ENCODE peak calls at places on chromosomes 2 and 18, in nine cellular contexts. A is Daoy; B is activated T-helper 1 cell treated with Interleukin-2 at 50 U/mL for 16 hours; Q is H9; J is NCI-H1105; K is effector memory CD8-positive, alpha-beta T cell; V is sciatic nerve; Y is ovary; S is cardiac fibroblast. H is an unnamed sample.

GRCh38 chr2:108927936-108928659 is 60.9 kb downstream of the EDAR start:
- DNase-seq in B (no peak), A (peak), V (no peak), Q (peak), Y (no peak), S (peak), K (peak), J (peak), H (peak)

GRCh38 chr2:176575237-176575744 is 306.0 kb downstream of the MTX2 start:
- DNase-seq in K (no peak), J (no peak), B (no peak), Y (no peak), Q (no peak), S (no peak), V (no peak), A (no peak), H (no peak)

GRCh38 chr2:45826889-45827635 is 175.6 kb downstream of the PRKCE start:
- DNase-seq in Q (no peak), B (no peak), K (no peak), J (no peak), Y (no peak), V (no peak), A (peak), S (peak), H (no peak)

GRCh38 chr18:45275367-45276113 is 339.7 kb upstream of the SLC14A2 start:
- DNase-seq in Y (no peak), A (no peak), B (no peak), J (no peak), K (peak), V (no peak), S (peak), Q (no peak), H (peak)

GRCh38 chr2:39871291-39871761 is 92.3 kb upstream of the THUMPD2 start:
- DNase-seq in Q (no peak), J (no peak), B (no peak), S (peak), A (peak), K (no peak), Y (no peak), V (no peak), H (no peak)

GRCh38 chr2:108370080-108370479 is 7.7 kb upstream of the SULT1C4 start:
- DNase-seq in V (no peak), Q (no peak), Y (no peak), B (no peak), S (peak), K (no peak), A (peak), J (no peak), H (peak)

GRCh38 chr2:205566556-205567061 is 115.7 kb upstream of the NRP2 start:
- DNase-seq in Y (no peak), J (no peak), Q (no peak), V (no peak), S (no peak), A (no peak), B (no peak), K (no peak), H (no peak)

GRCh38 chr2:203804070-203804469 is 63.5 kb upstream of the CTLA4 start:
- DNase-seq in Y (no peak), A (peak), V (peak), B (no peak), Q (no peak), J (no peak), K (peak), S (peak), H (no peak)

GRCh38 chr2:47299555-47299954 is 103.4 kb upstream of the MSH2 start:
- DNase-seq in B (no peak), A (peak), K (no peak), S (peak), Y (no peak), V (no peak), Q (no peak), J (no peak), H (no peak)

GRCh38 chr2:63789318-63790051 is 52.2 kb upstream of the UGP2 start:
- DNase-seq in B (no peak), Y (no peak), V (no peak), Q (no peak), A (no peak), J (no peak), K (no peak), S (peak), H (no peak)

GRCh38 chr2:165893556-165893955 is 60.0 kb downstream of the TTC21B start:
- DNase-seq in V (no peak), S (no peak), Q (no peak), K (no peak), Y (no peak), A (no peak), J (no peak), B (no peak), H (no peak)

GRCh38 chr2:105746177-105747080 is 1.7 kb downstream of the NCK2 start:
- DNase-seq in S (peak), J (peak), K (peak), V (peak), A (no peak), Y (peak), B (peak), Q (peak), H (peak)

GRCh38 chr2:234495801-234496441 is 960 bp downstream of the ARL4C start:
- DNase-seq in S (peak), K (no peak), B (no peak), J (peak), A (peak), V (no peak), Q (peak), Y (no peak), H (no peak)

GRCh38 chr2:163417596-163418337 is 318.0 kb downstream of the FIGN start:
- DNase-seq in J (no peak), A (no peak), Y (no peak), V (no peak), Q (no peak), K (no peak), B (no peak), S (no peak), H (no peak)

GRCh38 chr2:220687231-220687843 is 884.8 kb downstream of the EPHA4 start:
- DNase-seq in B (peak), Y (peak), A (peak), J (peak), V (peak), K (peak), S (peak), Q (peak), H (peak)

GRCh38 chr2:191065785-191066184 is 51.8 kb upstream of the STAT1 start:
- DNase-seq in S (peak), K (no peak), J (no peak), Q (no peak), B (no peak), A (no peak), Y (no peak), V (no peak), H (no peak)

GRCh38 chr2:95025406-95026319 is at the start of gene MAL:
- DNase-seq in S (peak), K (no peak), B (peak), V (no peak), Y (no peak), J (peak), Q (peak), A (peak), H (no peak)

GRCh38 chr18:25832008-25832604 is 258.3 kb downstream of the SS18 start:
- DNase-seq in S (peak), Y (peak), B (no peak), J (peak), A (peak), K (peak), Q (peak), V (peak), H (peak)

GRCh38 chr2:32553829-32554432 is 73.9 kb upstream of the TTC27 start:
- DNase-seq in Q (no peak), S (peak), K (no peak), V (no peak), B (no peak), J (no peak), A (peak), Y (no peak), H (peak)

GRCh38 chr2:30661173-30662107 is 145.8 kb downstream of the CAPN13 start:
- DNase-seq in B (no peak), A (peak), S (no peak), Q (peak), V (no peak), J (no peak), Y (no peak), K (no peak), H (no peak)

GRCh38 chr18:702957-703659 is 9.3 kb downstream of the ENOSF1 start:
- DNase-seq in S (peak), V (no peak), J (no peak), K (no peak), B (no peak), A (peak), Q (no peak), Y (no peak), H (peak)

GRCh38 chr2:223896751-223897320 is 48.3 kb downstream of the WDFY1 start:
- DNase-seq in A (peak), K (no peak), S (peak), Q (no peak), J (no peak), V (no peak), Y (no peak), B (no peak), H (no peak)

GRCh38 chr2:21317131-21317530 is 193.4 kb downstream of the TDRD15 start:
- DNase-seq in V (peak), B (no peak), K (no peak), Y (peak), A (peak), Q (peak), S (peak), J (peak), H (peak)

GRCh38 chr2:9334722-9335121 is 88.6 kb downstream of the ITGB1BP1 start:
- DNase-seq in S (no peak), Y (no peak), Q (no peak), V (no peak), B (no peak), A (no peak), K (no peak), J (no peak), H (no peak)

GRCh38 chr18:25177631-25178030 is 174.3 kb downstream of the ZNF521 start:
- DNase-seq in K (no peak), S (no peak), Y (no peak), V (no peak), Q (no peak), J (no peak), B (no peak), A (no peak), H (no peak)

GRCh38 chr2:161223139-161223732 is 63.0 kb downstream of the TANK start:
- DNase-seq in K (peak), J (no peak), V (no peak), Y (no peak), B (no peak), A (peak), Q (no peak), S (peak), H (peak)

GRCh38 chr2:107303964-107304363 is 418.0 kb upstream of the ST6GAL2 start:
- DNase-seq in A (peak), Q (no peak), Y (no peak), V (no peak), B (no peak), S (peak), J (no peak), K (no peak), H (no peak)

GRCh38 chr2:54454922-54455583 is 1.1 kb upstream of the SPTBN1 start:
- DNase-seq in A (no peak), V (peak), S (no peak), J (no peak), B (no peak), Q (peak), Y (peak), K (no peak), H (peak)

GRCh38 chr2:203340791-203341487 is 12.7 kb downstream of the ABI2 start:
- DNase-seq in Y (no peak), Q (peak), V (no peak), J (no peak), A (peak), S (peak), B (no peak), K (no peak), H (no peak)

GRCh38 chr18:8367217-8367988 is 241.8 kb upstream of the RAB12 start:
- DNase-seq in J (no peak), A (peak), Q (peak), S (peak), B (peak), K (no peak), Y (peak), V (peak), H (no peak)

GRCh38 chr2:54106631-54107454 is 8.6 kb upstream of the ACYP2 start:
- DNase-seq in K (peak), V (no peak), Y (peak), S (peak), J (peak), B (no peak), A (peak), Q (no peak), H (peak)

GRCh38 chr18:2846638-2847340 is at the start of gene EMILIN2:
- DNase-seq in A (peak), J (no peak), K (peak), V (peak), Q (peak), B (peak), S (peak), Y (peak), H (no peak)

GRCh38 chr2:218822622-218823021 is 9.0 kb downstream of the PRKAG3 start:
- DNase-seq in S (no peak), Y (no peak), J (no peak), A (no peak), Q (no peak), V (peak), B (no peak), K (no peak), H (no peak)

GRCh38 chr2:88856409-88857135 is 165.1 kb downstream of the RPIA start:
- DNase-seq in V (no peak), A (no peak), Y (no peak), K (no peak), S (no peak), B (no peak), Q (no peak), J (no peak), H (no peak)

GRCh38 chr2:64987963-64988419 is 1.2 kb upstream of the SLC1A4 start:
- DNase-seq in Y (no peak), V (no peak), A (no peak), J (no peak), Q (no peak), S (no peak), B (no peak), K (no peak), H (peak)

GRCh38 chr2:108944601-108945241 is 44.3 kb downstream of the EDAR start:
- DNase-seq in J (no peak), S (no peak), V (no peak), B (no peak), K (no peak), Q (peak), Y (no peak), A (no peak), H (peak)

H was measured in HepG2.